ENCODE peak calls at places on chromosomes 4 and X, in eight cellular contexts. F is ovary, L is cardiac muscle cell, C is fibroblast of lung, V is tibial artery, W is psoas muscle, G is IMR-90, M is pancreas. Y is an unnamed sample. For H3K4me1, the result is how much of the 10 kb centered on the place peaks cover.

GRCh38 chrX:110563276-110563675 is 204.6 kb downstream of the RTL9 start:
- DNase-seq in F (no peak), G (no peak), L (no peak), W (no peak), M (no peak), V (no peak), C (peak), Y (no peak)

GRCh38 chrX:26762253-26762652 is 546.3 kb downstream of the MAGEB5 start:
- DNase-seq in L (no peak), V (no peak), C (no peak), M (no peak), W (no peak), G (no peak), F (no peak), Y (no peak)

GRCh38 chr4:41280010-41280409 is 23.3 kb downstream of the UCHL1 start:
- DNase-seq in M (no peak), V (no peak), W (no peak), F (no peak), L (no peak), G (peak), C (peak), Y (no peak)

GRCh38 chrX:104113237-104113965 is 1.1 kb downstream of the ZCCHC18 start:
- DNase-seq in V (peak), W (peak), G (peak), F (peak), M (peak), C (peak), L (peak), Y (peak)

GRCh38 chr4:1026115-1026514 is 14.7 kb downstream of the FGFRL1 start:
- DNase-seq in G (peak), V (no peak), W (no peak), M (peak), F (no peak), L (peak), C (no peak), Y (peak)

GRCh38 chrX:46376246-46376885 is 168.9 kb downstream of the ZNF674 start:
- DNase-seq in W (no peak), C (peak), F (no peak), V (no peak), G (peak), M (peak), L (peak), Y (peak)

GRCh38 chr4:153432971-153433752 is 33.0 kb upstream of the TMEM131L start:
- DNase-seq in F (no peak), W (peak), V (peak), M (peak), G (peak), L (peak), C (peak), Y (peak)

GRCh38 chr4:76704133-76704881 is 193.6 kb downstream of the SOWAHB start:
- DNase-seq in L (no peak), W (no peak), C (peak), M (peak), V (no peak), G (peak), F (no peak), Y (peak)

GRCh38 chrX:40061871-40062524 is 35.8 kb downstream of the BCOR start:
- DNase-seq in V (no peak), W (no peak), C (no peak), F (no peak), L (no peak), M (no peak), G (no peak), Y (no peak)

GRCh38 chr4:25223770-25224375 is 10.0 kb upstream of the PI4K2B start:
- DNase-seq in F (no peak), L (no peak), G (peak), C (peak), M (no peak), V (no peak), W (no peak), Y (peak)

GRCh38 chr4:89316931-89317366 is 9.3 kb upstream of the GPRIN3 start:
- DNase-seq in L (no peak), F (no peak), V (no peak), C (peak), W (no peak), G (peak), M (no peak), Y (peak)

GRCh38 chrX:7191681-7192110 is 43.7 kb upstream of the PUDP start:
- DNase-seq in F (no peak), V (no peak), W (no peak), M (no peak), L (peak), C (no peak), G (peak), Y (no peak)

GRCh38 chr4:99652596-99653436 is 4.8 kb downstream of the C4orf54 start:
- DNase-seq in C (no peak), W (no peak), G (no peak), F (no peak), V (no peak), L (no peak), M (no peak), Y (no peak)

GRCh38 chr4:3291969-3292570 is 751 bp upstream of the RGS12 start:
- DNase-seq in V (peak), F (peak), L (peak), G (no peak), M (peak), W (peak), C (no peak), Y (no peak)

GRCh38 chr4:28947374-28947773 is 1772.8 kb upstream of the PCDH7 start:
- DNase-seq in C (no peak), F (no peak), G (no peak), V (no peak), L (no peak), W (no peak), M (no peak), Y (no peak)

GRCh38 chrX:19715711-19716638 is 171.4 kb downstream of the SH3KBP1 start:
- DNase-seq in L (no peak), V (no peak), G (no peak), F (no peak), W (no peak), C (no peak), M (no peak), Y (no peak)

GRCh38 chr4:141309864-141310263 is 89.2 kb downstream of the ZNF330 start:
- DNase-seq in C (no peak), W (no peak), F (no peak), V (no peak), L (no peak), M (no peak), G (no peak), Y (no peak)

GRCh38 chr4:190020790-190021717 is 6.0 kb downstream of the FRG2 start:
- DNase-seq in V (no peak), G (peak), F (peak), W (no peak), L (peak), M (peak), C (peak), Y (no peak)

GRCh38 chr4:170090667-170091052 is 904 bp upstream of the AADAT start:
- DNase-seq in L (no peak), C (peak), F (no peak), W (no peak), M (no peak), V (no peak), G (peak), Y (peak)

GRCh38 chr4:10730019-10730418 is 45.5 kb upstream of the CLNK start:
- DNase-seq in W (no peak), G (no peak), F (no peak), C (no peak), V (no peak), L (no peak), M (no peak), Y (no peak)

GRCh38 chr4:180436366-180436765 is 1806.8 kb upstream of the TENM3 start:
- DNase-seq in G (no peak), F (no peak), V (no peak), M (no peak), W (no peak), C (no peak), L (no peak), Y (no peak)

GRCh38 chr4:186650401-186651180 is 73.1 kb downstream of the FAT1 start:
- DNase-seq in M (no peak), C (no peak), V (no peak), W (no peak), F (no peak), L (no peak), G (no peak), Y (no peak)
- H3K4me1 ChIP-seq in M (under half), C (under half), V (under half), W (under half), F (under half), L (under half), G (under half), Y (under half)

DNA sequence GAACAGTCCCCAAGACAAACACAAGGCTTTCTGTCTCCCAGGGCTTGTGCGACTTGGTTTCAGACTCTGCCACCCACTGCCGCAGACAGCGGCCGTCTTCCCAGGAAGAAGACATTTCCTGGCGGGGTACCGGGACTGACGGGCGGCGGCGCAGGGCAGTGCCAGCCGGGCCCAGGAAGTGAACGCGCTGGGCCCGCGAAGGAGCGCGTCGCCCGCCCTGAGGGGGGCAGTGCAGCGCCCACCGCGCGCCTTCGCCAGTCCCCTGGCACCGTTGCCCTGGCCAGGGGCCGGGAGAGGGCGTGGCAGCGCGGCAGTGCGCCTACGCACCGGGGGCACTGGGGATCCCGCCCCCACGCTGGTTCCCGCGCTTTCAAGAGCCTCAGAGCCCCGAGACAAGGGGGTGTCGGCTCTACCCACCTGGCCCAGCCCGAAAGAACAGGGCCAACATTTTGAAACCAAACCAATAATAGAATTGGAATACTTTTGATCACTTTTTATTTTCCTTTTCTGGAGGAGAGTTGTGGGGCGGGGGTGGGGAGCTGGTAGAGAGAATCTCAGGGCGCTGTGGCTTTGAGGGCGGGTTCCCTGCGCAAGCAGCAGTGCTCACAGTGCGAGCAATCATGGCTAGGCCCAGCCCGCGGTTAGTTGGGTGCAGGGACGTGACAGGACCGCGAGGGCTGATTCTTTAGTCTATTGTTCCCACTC is 23.6 kb upstream of the APLN start:
- DNase-seq in W (peak), C (peak), V (peak), L (no peak), M (peak), G (no peak), F (peak), Y (no peak)
- TF ChIP-seq CTCF in W (peak), C (no peak), V (peak), L (peak), M (no peak), G (no peak), F (no peak), Y (peak)

GRCh38 chr4:74320559-74321118 is 12.4 kb downstream of the EPGN start:
- DNase-seq in F (no peak), M (peak), W (no peak), G (peak), L (peak), V (no peak), C (peak), Y (peak)

GRCh38 chr4:74327751-74328150 is 19.5 kb downstream of the EPGN start:
- DNase-seq in M (no peak), G (peak), C (peak), V (no peak), L (no peak), W (no peak), F (no peak), Y (peak)

GRCh38 chr4:74328501-74328900 is 20.2 kb downstream of the EPGN start:
- DNase-seq in L (no peak), F (no peak), G (peak), V (no peak), C (no peak), W (no peak), M (no peak), Y (peak)

GRCh38 chr4:74325886-74326285 is 17.6 kb downstream of the EPGN start:
- DNase-seq in L (no peak), F (no peak), V (no peak), C (no peak), M (no peak), W (no peak), G (no peak), Y (no peak)

DNA sequence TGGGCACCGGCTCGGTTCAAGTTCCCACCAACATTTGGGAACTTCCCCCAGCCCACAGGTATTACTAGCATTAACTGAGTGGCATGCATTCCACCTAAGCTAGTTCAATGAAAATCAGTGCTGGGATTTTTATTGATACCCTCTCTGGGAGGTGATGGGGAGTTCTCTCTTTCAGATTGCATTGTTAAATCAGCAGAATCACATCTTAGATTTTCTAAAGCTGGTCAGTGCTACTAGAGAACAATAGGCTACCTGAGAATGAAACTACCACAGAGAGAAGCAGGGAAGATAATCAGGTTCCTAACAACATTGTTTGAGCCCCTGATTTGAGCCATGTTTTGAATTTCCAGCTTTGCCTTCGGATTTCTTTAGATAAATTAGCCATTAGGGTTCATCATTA is 16.0 kb downstream of the EPGN start:
- DNase-seq in W (no peak), G (no peak), M (no peak), C (no peak), L (no peak), F (no peak), V (no peak), Y (no peak)
- H3K4me1 ChIP-seq in W (under half), G (under half), M (under half), C (under half), L (under half), F (under half), V (under half), Y (under half)

GRCh38 chr4:78543424-78544238 is 7.9 kb upstream of the ANXA3 start:
- DNase-seq in V (no peak), F (no peak), L (peak), G (no peak), C (peak), W (no peak), M (no peak), Y (no peak)

GRCh38 chr4:78542373-78542772 is 9.2 kb upstream of the ANXA3 start:
- DNase-seq in M (no peak), L (no peak), C (peak), F (no peak), W (no peak), G (peak), V (no peak), Y (no peak)

GRCh38 chr4:78545275-78546246 is 6.0 kb upstream of the ANXA3 start:
- DNase-seq in W (no peak), L (no peak), C (peak), F (no peak), V (no peak), G (peak), M (no peak), Y (no peak)

DNA sequence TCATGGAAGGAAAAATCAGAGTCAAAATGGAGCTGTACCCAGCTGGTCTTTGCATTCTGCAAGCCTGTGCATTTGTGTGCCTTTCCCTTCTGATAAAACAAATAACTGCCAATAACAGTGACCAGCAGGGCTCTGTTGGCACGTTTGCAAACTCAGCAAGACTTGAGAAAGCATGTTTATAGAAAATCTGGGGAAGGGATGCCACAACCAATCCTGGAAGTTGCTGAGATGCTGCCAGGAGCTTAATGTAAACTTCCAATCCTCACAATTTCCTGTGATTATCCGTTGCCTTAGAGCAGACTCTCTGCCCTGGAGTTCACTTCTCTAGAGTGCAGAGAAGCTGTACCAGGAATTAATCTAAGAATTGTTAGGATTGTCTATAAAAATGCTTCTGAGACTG is 6.9 kb upstream of the ANXA3 start:
- DNase-seq in W (no peak), C (no peak), V (no peak), L (no peak), F (no peak), M (no peak), G (peak), Y (no peak)
- TF ChIP-seq CTCF in W (no peak), C (no peak), V (no peak), L (no peak), F (no peak), M (no peak), G (no peak), Y (no peak)

GRCh38 chrX:71103110-71103983 is 3.2 kb downstream of the CXorf65 start:
- DNase-seq in G (no peak), C (no peak), V (no peak), W (peak), L (peak), F (no peak), M (no peak), Y (no peak)

GRCh38 chrX:71106427-71106826 is at the start of gene CXorf65:
- DNase-seq in G (no peak), L (no peak), M (no peak), F (no peak), W (no peak), C (no peak), V (no peak), Y (no peak)

GRCh38 chrX:71105638-71106037 is 902 bp downstream of the CXorf65 start:
- DNase-seq in C (no peak), W (no peak), V (no peak), G (no peak), F (no peak), M (no peak), L (no peak), Y (no peak)

GRCh38 chrX:71107762-71108360 is 1.3 kb upstream of the CXorf65 start:
- DNase-seq in W (no peak), L (peak), G (no peak), M (no peak), V (no peak), F (no peak), C (no peak), Y (no peak)

DNA sequence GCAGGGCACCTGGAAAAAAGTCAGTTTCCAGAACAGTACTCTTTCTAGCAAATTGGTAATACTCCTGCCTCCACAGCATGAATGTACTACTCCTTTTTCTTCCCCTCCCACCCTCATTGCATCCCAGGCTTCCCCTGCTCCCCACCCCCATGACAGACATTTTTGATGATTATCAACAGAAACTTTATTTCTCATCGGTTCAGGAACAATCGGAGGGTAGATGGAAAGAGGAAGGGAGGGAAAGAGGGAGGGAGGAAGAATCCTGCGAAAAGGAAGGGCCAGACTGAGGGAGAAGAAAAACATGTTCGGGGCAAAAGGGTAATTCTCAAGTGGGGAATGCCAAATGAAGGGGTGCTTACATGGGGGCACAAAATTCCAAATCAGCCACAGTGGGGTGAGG is 705 bp upstream of the CXorf65 start:
- DNase-seq in V (no peak), M (no peak), F (no peak), C (no peak), W (no peak), L (no peak), G (no peak), Y (no peak)
- H3K4me1 ChIP-seq in V (under half), M (under half), F (under half), C (under half), W (under half), L (under half), G (under half), Y (under half)

GRCh38 chrX:43654431-43655150 is 1.5 kb upstream of the MAOA start:
- DNase-seq in W (peak), V (peak), M (peak), L (peak), F (peak), G (peak), C (peak), Y (peak)
- TF ChIP-seq CTCF in W (peak), V (no peak), M (no peak), L (peak), F (peak), G (peak), C (peak), Y (peak)

Y was measured in foreskin keratinocyte.